ENCODE peak calls at places on chromosomes 5 and 9, in seven cellular contexts. One of them, this sample, is unnamed.

GRCh38 chr5:130386155-130386554 is 481.9 kb downstream of the CHSY3 start:
- DNase-seq in fibroblast of mammary gland: no peak
- DNase-seq in testis: no peak
- DNase-seq in fibroblast of lung: no peak
- DNase-seq in HCT116: no peak
- DNase-seq in mesothelial cell of epicardium: no peak
- DNase-seq in Calu3: no peak
- DNase-seq in this sample: no peak

GRCh38 chr5:36392818-36393217 is 91.1 kb upstream of the RANBP3L start:
- DNase-seq in fibroblast of mammary gland: peak
- DNase-seq in testis: no peak
- DNase-seq in fibroblast of lung: peak
- DNase-seq in HCT116: no peak
- DNase-seq in mesothelial cell of epicardium: no peak
- DNase-seq in Calu3: no peak
- DNase-seq in this sample: no peak

GRCh38 chr9:129888809-129889460 is 53.7 kb downstream of the USP20 start:
- DNase-seq in fibroblast of mammary gland: no peak
- DNase-seq in testis: no peak
- DNase-seq in fibroblast of lung: no peak
- DNase-seq in HCT116: no peak
- DNase-seq in mesothelial cell of epicardium: no peak
- DNase-seq in Calu3: no peak
- DNase-seq in this sample: no peak

GRCh38 chr9:130728721-130729120 is 35.1 kb downstream of the EXOSC2 start:
- DNase-seq in fibroblast of mammary gland: peak
- DNase-seq in testis: no peak
- DNase-seq in fibroblast of lung: peak
- DNase-seq in HCT116: peak
- DNase-seq in mesothelial cell of epicardium: no peak
- DNase-seq in Calu3: no peak
- DNase-seq in this sample: no peak

GRCh38 chr5:159533197-159533596 is 202.9 kb upstream of the IL12B start:
- DNase-seq in fibroblast of mammary gland: no peak
- DNase-seq in testis: no peak
- DNase-seq in fibroblast of lung: no peak
- DNase-seq in HCT116: no peak
- DNase-seq in mesothelial cell of epicardium: no peak
- DNase-seq in Calu3: no peak
- DNase-seq in this sample: no peak

GRCh38 chr5:57690724-57691123 is 208.1 kb upstream of the ACTBL2 start:
- DNase-seq in fibroblast of mammary gland: no peak
- DNase-seq in testis: no peak
- DNase-seq in fibroblast of lung: no peak
- DNase-seq in HCT116: no peak
- DNase-seq in mesothelial cell of epicardium: no peak
- DNase-seq in Calu3: no peak
- DNase-seq in this sample: no peak

GRCh38 chr9:125701351-125701750 is 5.7 kb downstream of the MAPKAP1 start:
- DNase-seq in fibroblast of mammary gland: peak
- DNase-seq in testis: no peak
- DNase-seq in fibroblast of lung: peak
- DNase-seq in HCT116: no peak
- DNase-seq in mesothelial cell of epicardium: no peak
- DNase-seq in Calu3: no peak
- DNase-seq in this sample: no peak

GRCh38 chr5:36505021-36505420 is 101.4 kb upstream of the SLC1A3 start:
- DNase-seq in fibroblast of mammary gland: no peak
- DNase-seq in testis: no peak
- DNase-seq in fibroblast of lung: no peak
- DNase-seq in HCT116: no peak
- DNase-seq in mesothelial cell of epicardium: no peak
- DNase-seq in Calu3: no peak
- DNase-seq in this sample: no peak

GRCh38 chr5:168714046-168714445 is 134.9 kb upstream of the PANK3 start:
- DNase-seq in fibroblast of mammary gland: peak
- DNase-seq in testis: no peak
- DNase-seq in fibroblast of lung: no peak
- DNase-seq in HCT116: no peak
- DNase-seq in mesothelial cell of epicardium: no peak
- DNase-seq in Calu3: no peak
- DNase-seq in this sample: no peak

GRCh38 chr5:74028406-74028805 is 402.4 kb downstream of the ARHGEF28 start:
- DNase-seq in fibroblast of mammary gland: no peak
- DNase-seq in testis: no peak
- DNase-seq in fibroblast of lung: no peak
- DNase-seq in HCT116: peak
- DNase-seq in mesothelial cell of epicardium: no peak
- DNase-seq in Calu3: no peak
- DNase-seq in this sample: no peak

GRCh38 chr5:142830241-142831018 is 60.3 kb downstream of the ARHGAP26 start:
- DNase-seq in fibroblast of mammary gland: peak
- DNase-seq in testis: peak
- DNase-seq in fibroblast of lung: peak
- DNase-seq in HCT116: no peak
- DNase-seq in mesothelial cell of epicardium: no peak
- DNase-seq in Calu3: no peak
- DNase-seq in this sample: no peak

GRCh38 chr5:157630341-157630740 is 21.9 kb downstream of the SOX30 start:
- DNase-seq in fibroblast of mammary gland: no peak
- DNase-seq in testis: no peak
- DNase-seq in fibroblast of lung: no peak
- DNase-seq in HCT116: no peak
- DNase-seq in mesothelial cell of epicardium: no peak
- DNase-seq in Calu3: no peak
- DNase-seq in this sample: no peak

GRCh38 chr5:169979871-169980270 is 424 bp downstream of the INSYN2B start:
- DNase-seq in fibroblast of mammary gland: no peak
- DNase-seq in testis: no peak
- DNase-seq in fibroblast of lung: peak
- DNase-seq in HCT116: no peak
- DNase-seq in mesothelial cell of epicardium: no peak
- DNase-seq in Calu3: no peak
- DNase-seq in this sample: no peak

GRCh38 chr5:67094476-67095300 is 101.9 kb downstream of the CD180 start:
- DNase-seq in fibroblast of mammary gland: peak
- DNase-seq in testis: no peak
- DNase-seq in fibroblast of lung: peak
- DNase-seq in HCT116: no peak
- DNase-seq in mesothelial cell of epicardium: no peak
- DNase-seq in Calu3: no peak
- DNase-seq in this sample: no peak

GRCh38 chr5:4230905-4231561 is 635.4 kb downstream of the IRX1 start:
- DNase-seq in fibroblast of mammary gland: no peak
- DNase-seq in testis: no peak
- DNase-seq in fibroblast of lung: no peak
- DNase-seq in HCT116: no peak
- DNase-seq in mesothelial cell of epicardium: no peak
- DNase-seq in Calu3: no peak
- DNase-seq in this sample: no peak

GRCh38 chr9:95515272-95516113 is 1.3 kb downstream of the PTCH1 start:
- DNase-seq in fibroblast of mammary gland: no peak
- DNase-seq in testis: peak
- DNase-seq in fibroblast of lung: no peak
- DNase-seq in HCT116: no peak
- DNase-seq in mesothelial cell of epicardium: no peak
- DNase-seq in Calu3: peak
- DNase-seq in this sample: no peak

GRCh38 chr5:61450880-61451279 is 118.8 kb downstream of the ZSWIM6 start:
- DNase-seq in fibroblast of mammary gland: peak
- DNase-seq in testis: no peak
- DNase-seq in fibroblast of lung: peak
- DNase-seq in HCT116: peak
- DNase-seq in mesothelial cell of epicardium: no peak
- DNase-seq in Calu3: no peak
- DNase-seq in this sample: no peak

GRCh38 chr5:99020698-99021048 is 91.9 kb upstream of the CHD1 start:
- DNase-seq in fibroblast of mammary gland: no peak
- DNase-seq in testis: no peak
- DNase-seq in fibroblast of lung: no peak
- DNase-seq in HCT116: no peak
- DNase-seq in mesothelial cell of epicardium: no peak
- DNase-seq in Calu3: no peak
- DNase-seq in this sample: no peak

GRCh38 chr5:115472601-115473000 is 72.0 kb downstream of the FEM1C start:
- DNase-seq in fibroblast of mammary gland: no peak
- DNase-seq in testis: no peak
- DNase-seq in fibroblast of lung: no peak
- DNase-seq in HCT116: no peak
- DNase-seq in mesothelial cell of epicardium: no peak
- DNase-seq in Calu3: no peak
- DNase-seq in this sample: no peak

GRCh38 chr5:55711531-55712022 is 547 bp downstream of the SLC38A9 start:
- DNase-seq in fibroblast of mammary gland: no peak
- DNase-seq in testis: no peak
- DNase-seq in fibroblast of lung: no peak
- DNase-seq in HCT116: no peak
- DNase-seq in mesothelial cell of epicardium: no peak
- DNase-seq in Calu3: no peak
- DNase-seq in this sample: no peak

GRCh38 chr9:99873943-99874584 is 32.4 kb upstream of the STX17 start:
- DNase-seq in fibroblast of mammary gland: peak
- DNase-seq in testis: no peak
- DNase-seq in fibroblast of lung: peak
- DNase-seq in HCT116: no peak
- DNase-seq in mesothelial cell of epicardium: no peak
- DNase-seq in Calu3: no peak
- DNase-seq in this sample: no peak

GRCh38 chr5:402615-403359 is 40.2 kb upstream of the EXOC3 start:
- DNase-seq in fibroblast of mammary gland: no peak
- DNase-seq in testis: no peak
- DNase-seq in fibroblast of lung: no peak
- DNase-seq in HCT116: no peak
- DNase-seq in mesothelial cell of epicardium: no peak
- DNase-seq in Calu3: no peak
- DNase-seq in this sample: no peak

GRCh38 chr5:132853323-132853722 is 12.9 kb downstream of the GDF9 start:
- DNase-seq in fibroblast of mammary gland: no peak
- DNase-seq in testis: no peak
- DNase-seq in fibroblast of lung: no peak
- DNase-seq in HCT116: no peak
- DNase-seq in mesothelial cell of epicardium: no peak
- DNase-seq in Calu3: no peak
- DNase-seq in this sample: no peak

GRCh38 chr9:94269264-94269663 is 10.2 kb downstream of the ZNF169 start:
- DNase-seq in fibroblast of mammary gland: no peak
- DNase-seq in testis: no peak
- DNase-seq in fibroblast of lung: no peak
- DNase-seq in HCT116: no peak
- DNase-seq in mesothelial cell of epicardium: no peak
- DNase-seq in Calu3: no peak
- DNase-seq in this sample: no peak

GRCh38 chr9:25117791-25118190 is 560.5 kb downstream of the TUSC1 start:
- DNase-seq in fibroblast of mammary gland: no peak
- DNase-seq in testis: no peak
- DNase-seq in fibroblast of lung: no peak
- DNase-seq in HCT116: no peak
- DNase-seq in mesothelial cell of epicardium: no peak
- DNase-seq in Calu3: no peak
- DNase-seq in this sample: no peak

GRCh38 chr9:106859957-106860715 is 2.8 kb upstream of the ZNF462 start:
- DNase-seq in fibroblast of mammary gland: no peak
- DNase-seq in testis: peak
- DNase-seq in fibroblast of lung: peak
- DNase-seq in HCT116: peak
- DNase-seq in mesothelial cell of epicardium: peak
- DNase-seq in Calu3: peak
- DNase-seq in this sample: no peak

GRCh38 chr5:96610747-96611146 is 51.4 kb upstream of the CAST start:
- DNase-seq in fibroblast of mammary gland: no peak
- DNase-seq in testis: no peak
- DNase-seq in fibroblast of lung: no peak
- DNase-seq in HCT116: no peak
- DNase-seq in mesothelial cell of epicardium: no peak
- DNase-seq in Calu3: no peak
- DNase-seq in this sample: no peak
- TF ChIP-seq CTCF in fibroblast of mammary gland: no peak
- TF ChIP-seq CTCF in testis: no peak
- TF ChIP-seq CTCF in fibroblast of lung: no peak
- TF ChIP-seq CTCF in HCT116: no peak
- TF ChIP-seq CTCF in mesothelial cell of epicardium: no peak
- TF ChIP-seq CTCF in Calu3: no peak
- TF ChIP-seq CTCF in this sample: no peak

GRCh38 chr9:117046666-117047327 is 359.7 kb downstream of the TRIM32 start:
- DNase-seq in fibroblast of mammary gland: no peak
- DNase-seq in testis: no peak
- DNase-seq in fibroblast of lung: no peak
- DNase-seq in HCT116: no peak
- DNase-seq in mesothelial cell of epicardium: no peak
- DNase-seq in Calu3: no peak
- DNase-seq in this sample: no peak
- TF ChIP-seq CTCF in fibroblast of mammary gland: no peak
- TF ChIP-seq CTCF in testis: no peak
- TF ChIP-seq CTCF in fibroblast of lung: no peak
- TF ChIP-seq CTCF in HCT116: peak
- TF ChIP-seq CTCF in mesothelial cell of epicardium: no peak
- TF ChIP-seq CTCF in Calu3: no peak
- TF ChIP-seq CTCF in this sample: peak

GRCh38 chr9:111036946-111037743 is 1.1 kb downstream of the LPAR1 start:
- DNase-seq in fibroblast of mammary gland: peak
- DNase-seq in testis: peak
- DNase-seq in fibroblast of lung: peak
- DNase-seq in HCT116: peak
- DNase-seq in mesothelial cell of epicardium: no peak
- DNase-seq in Calu3: no peak
- DNase-seq in this sample: no peak
- TF ChIP-seq CTCF in fibroblast of mammary gland: no peak
- TF ChIP-seq CTCF in testis: no peak
- TF ChIP-seq CTCF in fibroblast of lung: no peak
- TF ChIP-seq CTCF in HCT116: no peak
- TF ChIP-seq CTCF in mesothelial cell of epicardium: no peak
- TF ChIP-seq CTCF in Calu3: no peak
- TF ChIP-seq CTCF in this sample: no peak

DNA sequence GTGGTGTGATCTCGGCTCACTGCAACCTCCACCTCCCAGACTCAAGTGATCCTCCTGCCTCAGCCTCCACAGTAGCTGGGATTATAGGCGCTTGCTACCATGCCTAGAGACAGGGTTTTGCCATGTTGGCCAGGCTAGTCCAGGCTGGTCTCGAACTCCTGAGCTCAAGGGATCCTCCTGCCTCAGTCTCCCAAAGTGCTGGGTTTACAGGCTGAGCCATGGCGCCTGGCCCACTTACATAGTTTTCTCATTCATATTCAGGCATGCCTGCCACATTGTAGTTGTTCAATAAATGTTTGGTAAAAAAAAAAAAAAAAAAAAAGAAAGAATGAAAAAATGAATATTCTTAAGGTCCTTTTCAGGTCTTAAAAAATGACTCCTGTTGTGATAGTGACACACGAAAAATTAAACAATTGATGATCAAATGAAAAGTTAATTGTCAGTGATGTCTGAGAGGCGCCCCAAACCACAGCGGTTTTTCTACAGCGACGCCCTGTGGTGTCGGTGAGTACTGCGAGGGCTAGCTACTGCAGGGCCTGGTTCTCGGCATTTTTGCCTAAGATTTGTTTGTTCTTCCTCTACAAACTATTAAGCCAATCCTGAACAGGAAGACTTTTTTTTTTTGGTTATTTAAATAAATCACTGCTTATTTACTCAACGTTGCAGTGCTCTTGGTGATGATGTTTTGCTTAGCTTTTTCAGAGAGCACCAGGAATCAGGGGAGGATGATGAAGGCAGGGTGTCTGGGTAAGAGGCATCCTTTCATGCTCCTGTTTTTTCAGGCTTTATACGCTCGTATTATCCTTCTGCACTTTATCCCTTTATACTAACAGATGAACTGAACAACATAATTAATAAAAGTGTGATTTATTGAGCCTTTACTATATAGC is 67.0 kb upstream of the DPYSL3 start:
- DNase-seq in fibroblast of mammary gland: peak
- DNase-seq in testis: peak
- DNase-seq in fibroblast of lung: peak
- DNase-seq in HCT116: no peak
- DNase-seq in mesothelial cell of epicardium: peak
- DNase-seq in Calu3: peak
- DNase-seq in this sample: no peak
- TF ChIP-seq CTCF in fibroblast of mammary gland: peak
- TF ChIP-seq CTCF in testis: peak
- TF ChIP-seq CTCF in fibroblast of lung: peak
- TF ChIP-seq CTCF in HCT116: peak
- TF ChIP-seq CTCF in mesothelial cell of epicardium: peak
- TF ChIP-seq CTCF in Calu3: peak
- TF ChIP-seq CTCF in this sample: peak